ENCODE peak calls at places on chromosomes 5 and 9, in nine cellular contexts. B is effector memory CD8-positive, alpha-beta T cell; P is heart left ventricle; V is WTC11; H is heart right ventricle; M is adrenal gland; F is left colon; O is stimulated activated CD8-positive, alpha-beta memory T cell treated with anti-CD3 and anti-CD28 coated beads, Interleukin-2, amount 100 ng/mL, for 1 hour; R is KBM-7. L is an unnamed sample.

GRCh38 chr9:37486616-37487544 is 1.1 kb downstream of the POLR1E start:
- DNase-seq in B (no peak), P (peak; percentile 61), V (no peak), H (no peak), M (peak; percentile 85), F (peak; percentile 42), O (no peak), R (peak; percentile 34), L (no peak)

GRCh38 chr5:62029303-62029702 is 276.7 kb upstream of the KIF2A start:
- DNase-seq in B (no peak), P (no peak), V (no peak), H (no peak), M (no peak), F (no peak), O (no peak), R (no peak), L (no peak)

GRCh38 chr9:33202552-33203300 is 35.6 kb upstream of the B4GALT1 start:
- DNase-seq in B (peak; percentile 47), P (peak; percentile 74), V (no peak), H (peak; percentile 60), M (peak; percentile 38), F (peak; percentile 62), O (peak; percentile 9), R (peak; percentile 30), L (peak; percentile 31)

GRCh38 chr9:14292181-14292773 is 21.7 kb downstream of the NFIB start:
- DNase-seq in B (no peak), P (no peak), V (no peak), H (no peak), M (no peak), F (no peak), O (no peak), R (no peak), L (no peak)

GRCh38 chr9:28720746-28721145 is 1147.5 kb upstream of the C9orf72 start:
- DNase-seq in B (no peak), P (no peak), V (no peak), H (no peak), M (no peak), F (no peak), O (no peak), R (no peak), L (no peak)

GRCh38 chr9:18605763-18606162 is 131.8 kb downstream of the ADAMTSL1 start:
- DNase-seq in B (no peak), P (peak; percentile 33), V (no peak), H (peak; percentile 23), M (peak; percentile 41), F (peak; percentile 32), O (no peak), R (no peak), L (no peak)

GRCh38 chr5:149083846-149084245 is 21.0 kb upstream of the SH3TC2 start:
- DNase-seq in B (no peak), P (no peak), V (no peak), H (no peak), M (no peak), F (no peak), O (no peak), R (no peak), L (no peak)

GRCh38 chr9:106966481-106966880 is 103.5 kb downstream of the ZNF462 start:
- DNase-seq in B (no peak), P (no peak), V (no peak), H (no peak), M (no peak), F (no peak), O (no peak), R (no peak), L (no peak)

GRCh38 chr9:2837915-2838314 is 6.0 kb downstream of the PUM3 start:
- DNase-seq in B (no peak), P (no peak), V (no peak), H (no peak), M (no peak), F (no peak), O (no peak), R (no peak), L (no peak)

GRCh38 chr5:148384389-148384756 is 615 bp downstream of the FBXO38 start:
- DNase-seq in B (no peak), P (no peak), V (no peak), H (no peak), M (no peak), F (no peak), O (no peak), R (no peak), L (no peak)

GRCh38 chr5:141785135-141785534 is 93.1 kb downstream of the PCDH1 start:
- DNase-seq in B (no peak), P (no peak), V (no peak), H (no peak), M (no peak), F (peak; percentile 48), O (no peak), R (no peak), L (no peak)

GRCh38 chr5:151622367-151623097 is 31.4 kb upstream of the FAT2 start:
- DNase-seq in B (no peak), P (no peak), V (no peak), H (no peak), M (no peak), F (no peak), O (no peak), R (no peak), L (no peak)

GRCh38 chr9:113361304-113362018 is 12.1 kb downstream of the BSPRY start:
- DNase-seq in B (no peak), P (no peak), V (no peak), H (no peak), M (no peak), F (no peak), O (no peak), R (no peak), L (no peak)

GRCh38 chr9:127154390-127155191 is 32.2 kb upstream of the ANGPTL2 start:
- DNase-seq in B (no peak), P (peak; percentile 83), V (no peak), H (peak; percentile 74), M (peak; percentile 38), F (no peak), O (no peak), R (no peak), L (no peak)

GRCh38 chr5:74227081-74227480 is 413.4 kb downstream of the ENC1 start:
- DNase-seq in B (no peak), P (no peak), V (no peak), H (no peak), M (no peak), F (no peak), O (no peak), R (no peak), L (no peak)

GRCh38 chr5:150001660-150002493 is 1.3 kb downstream of the HMGXB3 start:
- DNase-seq in B (peak; percentile 57), P (peak; percentile 44), V (peak; percentile 36), H (no peak), M (peak; percentile 74), F (peak; percentile 49), O (peak; percentile 28), R (peak; percentile 87), L (peak; percentile 35)

GRCh38 chr9:121612511-121612998 is 38.9 kb upstream of the DAB2IP start:
- DNase-seq in B (no peak), P (no peak), V (no peak), H (no peak), M (no peak), F (peak; percentile 53), O (no peak), R (peak; percentile 53), L (no peak)

GRCh38 chr5:62812653-62813329 is 234.2 kb downstream of the LRRC70 start:
- DNase-seq in B (no peak), P (no peak), V (no peak), H (no peak), M (no peak), F (no peak), O (no peak), R (no peak), L (no peak)

GRCh38 chr5:139181835-139182452 is 16.2 kb downstream of the SIL1 start:
- DNase-seq in B (no peak), P (no peak), V (no peak), H (no peak), M (no peak), F (no peak), O (no peak), R (peak; percentile 20), L (no peak)

GRCh38 chr9:127563579-127563978 is 48.5 kb upstream of the STXBP1 start:
- DNase-seq in B (no peak), P (no peak), V (no peak), H (no peak), M (no peak), F (no peak), O (no peak), R (no peak), L (no peak)

GRCh38 chr5:14712131-14712530 is 47.6 kb downstream of the OTULIN start:
- DNase-seq in B (no peak), P (no peak), V (no peak), H (no peak), M (no peak), F (no peak), O (no peak), R (no peak), L (no peak)

GRCh38 chr5:112812549-112812948 is 48.5 kb upstream of the SRP19 start:
- DNase-seq in B (no peak), P (no peak), V (no peak), H (no peak), M (no peak), F (no peak), O (no peak), R (no peak), L (no peak)

GRCh38 chr9:123048748-123049147 is 15.3 kb downstream of the GPR21 start:
- DNase-seq in B (no peak), P (no peak), V (no peak), H (no peak), M (no peak), F (no peak), O (no peak), R (no peak), L (no peak)

GRCh38 chr9:33196736-33197135 is 29.6 kb upstream of the B4GALT1 start:
- DNase-seq in B (no peak), P (no peak), V (no peak), H (no peak), M (no peak), F (no peak), O (no peak), R (no peak), L (no peak)

GRCh38 chr9:132183134-132183533 is 21.3 kb downstream of the NTNG2 start:
- DNase-seq in B (no peak), P (no peak), V (no peak), H (no peak), M (no peak), F (no peak), O (no peak), R (no peak), L (no peak)

GRCh38 chr9:2125909-2126308 is 110.8 kb downstream of the SMARCA2 start:
- DNase-seq in B (no peak), P (no peak), V (no peak), H (no peak), M (no peak), F (no peak), O (no peak), R (no peak), L (no peak)

GRCh38 chr5:9782806-9783560 is 152.8 kb upstream of the TAS2R1 start:
- DNase-seq in B (no peak), P (no peak), V (no peak), H (no peak), M (no peak), F (peak; percentile 31), O (no peak), R (no peak), L (no peak)

GRCh38 chr5:172444110-172444510 is 10.2 kb downstream of the SH3PXD2B start:
- DNase-seq in B (no peak), P (no peak), V (no peak), H (no peak), M (peak; percentile 70), F (no peak), O (no peak), R (no peak), L (no peak)

GRCh38 chr9:106921341-106921899 is 58.5 kb downstream of the ZNF462 start:
- DNase-seq in B (no peak), P (peak; percentile 66), V (no peak), H (no peak), M (peak; percentile 85), F (peak; percentile 33), O (no peak), R (peak; percentile 81), L (no peak)

GRCh38 chr5:66828046-66828550 is 231.9 kb downstream of the MAST4 start:
- DNase-seq in B (no peak), P (no peak), V (peak; percentile 21), H (no peak), M (peak; percentile 14), F (no peak), O (no peak), R (no peak), L (no peak)

GRCh38 chr5:150473673-150474358 is 24.3 kb upstream of the RPS14 start:
- DNase-seq in B (no peak), P (no peak), V (peak; percentile 68), H (no peak), M (no peak), F (no peak), O (no peak), R (no peak), L (no peak)